ENCODE peak calls at places on chromosomes 6 and 20, in four cellular contexts. J, V, T and B are unnamed samples. For H3K27me3, the result is how much of the 10 kb centered on the place peaks cover.

GRCh38 chr6:129069006-129069405 is 186.1 kb downstream of the LAMA2 start:
- DNase-seq in J (no peak), V (no peak), T (no peak), B (no peak)

GRCh38 chr20:4780245-4780644 is 58.5 kb downstream of the PRND start:
- DNase-seq in V (no peak), J (no peak), T (no peak), B (no peak)

GRCh38 chr6:46254946-46255345 is 84.2 kb upstream of the ENPP5 start:
- DNase-seq in J (no peak), T (no peak), V (no peak), B (no peak)

GRCh38 chr20:2729791-2730190 is 37.2 kb downstream of the EBF4 start:
- DNase-seq in J (no peak), V (no peak), T (no peak), B (peak)

GRCh38 chr20:32487381-32487780 is 97.8 kb downstream of the NOL4L start:
- DNase-seq in T (no peak), V (no peak), J (no peak), B (no peak)

GRCh38 chr6:134564705-134565104 is 246.8 kb upstream of the SGK1 start:
- DNase-seq in T (no peak), V (no peak), J (no peak), B (no peak)

GRCh38 chr6:13248549-13248948 is 79.8 kb downstream of the TBC1D7 start:
- DNase-seq in T (no peak), J (no peak), V (no peak), B (no peak)

GRCh38 chr6:14665827-14666724 is 548.5 kb downstream of the CD83 start:
- DNase-seq in J (no peak), V (peak), T (no peak), B (peak)

GRCh38 chr20:50526403-50526989 is 16.3 kb downstream of the PTPN1 start:
- DNase-seq in J (no peak), T (no peak), V (no peak), B (peak)

GRCh38 chr6:57221191-57221935 is 744 bp downstream of the RAB23 start:
- DNase-seq in J (peak), V (peak), T (no peak), B (peak)

GRCh38 chr20:31560900-31561598 is 44.0 kb upstream of the ID1 start:
- DNase-seq in T (no peak), J (no peak), V (no peak), B (peak)

GRCh38 chr6:3135668-3136297 is 17.3 kb downstream of the BPHL start:
- DNase-seq in J (no peak), V (no peak), T (no peak), B (no peak)

GRCh38 chr6:29667158-29667557 is 10.3 kb downstream of the MOG start:
- DNase-seq in J (no peak), V (no peak), T (no peak), B (no peak)

GRCh38 chr20:36085686-36086267 is 68.8 kb upstream of the EPB41L1 start:
- DNase-seq in V (peak), T (no peak), J (no peak), B (peak)

GRCh38 chr20:38790210-38791053 is 15.1 kb upstream of the PPP1R16B start:
- DNase-seq in T (no peak), V (peak), J (no peak), B (peak)

GRCh38 chr20:19849341-19850189 is 91.5 kb downstream of the RIN2 start:
- DNase-seq in T (no peak), V (no peak), J (no peak), B (no peak)

GRCh38 chr6:152240436-152240835 is 396.7 kb downstream of the SYNE1 start:
- DNase-seq in J (no peak), T (no peak), V (no peak), B (peak)

GRCh38 chr6:3841066-3841454 is 8.1 kb upstream of the FAM50B start:
- DNase-seq in V (no peak), J (no peak), T (no peak), B (no peak)

GRCh38 chr20:61170521-61170920 is 81.5 kb upstream of the CDH4 start:
- DNase-seq in V (no peak), J (peak), T (no peak), B (no peak)

GRCh38 chr6:93176070-93176469 is 243.3 kb downstream of the EPHA7 start:
- DNase-seq in V (no peak), T (peak), J (no peak), B (no peak)

GRCh38 chr20:53903652-53903987 is 166.8 kb downstream of the BCAS1 start:
- DNase-seq in V (no peak), J (no peak), T (no peak), B (no peak)

GRCh38 chr6:87151471-87151785 is 3.9 kb upstream of the ZNF292 start:
- DNase-seq in J (no peak), V (no peak), T (no peak), B (no peak)

GRCh38 chr20:47876348-47877056 is 91.2 kb upstream of the SULF2 start:
- DNase-seq in T (no peak), V (no peak), J (no peak), B (no peak)

GRCh38 chr20:33773412-33774089 is 37.6 kb upstream of the CHMP4B start:
- DNase-seq in T (peak), J (no peak), V (no peak), B (no peak)

GRCh38 chr20:23293689-23294088 is 56.9 kb upstream of the NXT1 start:
- DNase-seq in T (no peak), J (no peak), V (no peak), B (no peak)

DNA sequence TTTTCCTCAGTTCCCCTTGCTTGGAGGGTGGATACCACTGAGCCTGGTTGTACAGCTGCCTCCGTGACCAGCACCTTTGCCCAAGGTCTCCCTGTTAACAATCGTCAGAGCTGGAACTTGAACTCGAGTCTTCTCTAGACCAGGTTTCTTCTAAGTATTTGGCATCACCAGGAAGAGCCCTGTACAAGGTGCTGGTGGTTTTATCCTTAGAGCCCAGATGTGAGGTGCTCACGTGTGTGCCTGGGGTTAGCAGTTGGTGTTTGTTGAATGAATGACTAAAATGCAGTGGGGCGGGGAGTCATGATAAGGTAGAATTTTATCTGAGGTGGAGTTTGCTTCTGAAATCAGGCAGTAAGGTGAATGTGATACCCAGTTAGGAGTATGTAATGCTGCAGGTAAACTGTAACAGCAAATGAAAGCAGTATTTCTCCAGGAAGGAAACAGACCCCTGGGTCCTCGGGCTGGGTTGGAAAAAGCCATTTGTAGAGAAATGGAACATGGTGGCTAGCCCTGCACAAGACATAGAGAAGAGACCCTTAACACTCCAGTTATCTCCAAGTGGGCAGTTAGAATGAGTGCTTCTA is 3.1 kb downstream of the DNAJC5 start:
- DNase-seq in T (no peak), V (no peak), J (no peak), B (no peak)
- H3K27ac ChIP-seq in T (no peak), V (no peak), J (no peak), B (no peak)

GRCh38 chr20:43900496-43900895 is 14.2 kb upstream of the TOX2 start:
- DNase-seq in V (no peak), J (no peak), T (no peak), B (no peak)

GRCh38 chr20:43901296-43901695 is 13.4 kb upstream of the TOX2 start:
- DNase-seq in J (no peak), V (no peak), T (no peak), B (no peak)

GRCh38 chr20:43906505-43907034 is 8.1 kb upstream of the TOX2 start:
- DNase-seq in V (no peak), T (no peak), J (no peak), B (no peak)

GRCh38 chr20:43904195-43904594 is 10.5 kb upstream of the TOX2 start:
- DNase-seq in V (no peak), J (no peak), T (no peak), B (no peak)

GRCh38 chr20:43904778-43905177 is 9.9 kb upstream of the TOX2 start:
- DNase-seq in V (no peak), T (no peak), J (no peak), B (no peak)
- H3K27me3 ChIP-seq in V (under half), T (under half), J (under half), B (under half)

GRCh38 chr6:168601101-168601500 is 160.1 kb downstream of the SMOC2 start:
- DNase-seq in T (no peak), V (no peak), J (no peak), B (no peak)
- TF ChIP-seq CHD1 in T (no peak), V (no peak), J (no peak), B (no peak)

GRCh38 chr6:80638222-80639055 is 532.0 kb downstream of the BCKDHB start:
- DNase-seq in J (peak), V (no peak), T (peak), B (peak)
- H3K27ac ChIP-seq in J (no peak), V (no peak), T (no peak), B (peak)

DNA sequence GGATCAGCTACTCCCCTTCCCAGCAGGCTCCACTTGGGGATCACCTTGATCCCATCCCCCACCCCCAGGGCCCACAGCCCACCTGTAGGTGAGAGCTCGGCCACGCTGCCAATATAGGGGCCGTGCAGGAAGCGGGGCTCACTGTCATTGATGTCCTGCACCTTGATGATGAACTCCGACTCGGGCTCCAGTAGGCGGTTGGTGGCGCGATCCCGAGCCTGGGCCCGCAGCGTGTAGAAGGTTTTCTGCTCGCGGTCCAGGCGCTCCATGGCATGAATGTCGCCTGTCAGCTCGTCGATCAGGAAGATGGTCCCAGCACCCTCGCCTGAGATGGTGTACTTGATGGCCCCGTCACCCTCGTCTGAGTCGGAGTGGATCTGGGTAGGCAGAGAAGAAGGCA is 67.4 kb downstream of the CDH22 start:
- DNase-seq in J (no peak), V (no peak), T (no peak), B (no peak)
- H3K27me3 ChIP-seq in J (under half), V (under half), T (under half), B (under half)

GRCh38 chr6:138847884-138848283 is 52.0 kb downstream of the ECT2L start:
- DNase-seq in J (no peak), T (no peak), V (no peak), B (peak)
- TF ChIP-seq CHD1 in J (no peak), T (no peak), V (no peak), B (no peak)